ENCODE peak calls at places on chromosomes 5 and 9, in seven cellular contexts. One of them, this sample, is unnamed.
A peak's percentile ranks its signal among the peaks of the same experiment; 100 is the strongest.

GRCh38 chr5:132473019-132473531 is 17.5 kb downstream of the IRF1 start:
- DNase-seq in CD4-positive, alpha-beta T cell: peak; percentile 90
- DNase-seq in activated CD8-positive, alpha-beta memory T cell treated with anti-CD3 and anti-CD28 coated beads for 48 hours: no peak
- DNase-seq in nucleus accumbens: no peak
- DNase-seq in EL: no peak
- DNase-seq in GM12892: no peak
- DNase-seq in dorsolateral prefrontal cortex: no peak
- DNase-seq in this sample: no peak

GRCh38 chr5:152595327-152595890 is 190.3 kb upstream of the NMUR2 start:
- DNase-seq in CD4-positive, alpha-beta T cell: no peak
- DNase-seq in activated CD8-positive, alpha-beta memory T cell treated with anti-CD3 and anti-CD28 coated beads for 48 hours: no peak
- DNase-seq in nucleus accumbens: no peak
- DNase-seq in EL: no peak
- DNase-seq in GM12892: no peak
- DNase-seq in dorsolateral prefrontal cortex: no peak
- DNase-seq in this sample: no peak

GRCh38 chr9:124342946-124343485 is 72.2 kb downstream of the PSMB7 start:
- DNase-seq in CD4-positive, alpha-beta T cell: no peak
- DNase-seq in activated CD8-positive, alpha-beta memory T cell treated with anti-CD3 and anti-CD28 coated beads for 48 hours: no peak
- DNase-seq in nucleus accumbens: peak; percentile 39
- DNase-seq in EL: peak; percentile 95
- DNase-seq in GM12892: no peak
- DNase-seq in dorsolateral prefrontal cortex: peak; percentile 89
- DNase-seq in this sample: peak; percentile 27

GRCh38 chr5:155872801-155873200 is 454.2 kb upstream of the SGCD start:
- DNase-seq in CD4-positive, alpha-beta T cell: no peak
- DNase-seq in activated CD8-positive, alpha-beta memory T cell treated with anti-CD3 and anti-CD28 coated beads for 48 hours: no peak
- DNase-seq in nucleus accumbens: no peak
- DNase-seq in EL: no peak
- DNase-seq in GM12892: no peak
- DNase-seq in dorsolateral prefrontal cortex: no peak
- DNase-seq in this sample: no peak

GRCh38 chr5:170248172-170248571 is 15.4 kb downstream of the C5orf58 start:
- DNase-seq in CD4-positive, alpha-beta T cell: no peak
- DNase-seq in activated CD8-positive, alpha-beta memory T cell treated with anti-CD3 and anti-CD28 coated beads for 48 hours: no peak
- DNase-seq in nucleus accumbens: no peak
- DNase-seq in EL: no peak
- DNase-seq in GM12892: no peak
- DNase-seq in dorsolateral prefrontal cortex: no peak
- DNase-seq in this sample: no peak

GRCh38 chr9:69470186-69470977 is 145.4 kb downstream of the ENTREP1 start:
- DNase-seq in CD4-positive, alpha-beta T cell: no peak
- DNase-seq in activated CD8-positive, alpha-beta memory T cell treated with anti-CD3 and anti-CD28 coated beads for 48 hours: no peak
- DNase-seq in nucleus accumbens: no peak
- DNase-seq in EL: no peak
- DNase-seq in GM12892: no peak
- DNase-seq in dorsolateral prefrontal cortex: no peak
- DNase-seq in this sample: peak; percentile 17

GRCh38 chr5:123845356-123846100 is 333.6 kb downstream of the CSNK1G3 start:
- DNase-seq in CD4-positive, alpha-beta T cell: no peak
- DNase-seq in activated CD8-positive, alpha-beta memory T cell treated with anti-CD3 and anti-CD28 coated beads for 48 hours: no peak
- DNase-seq in nucleus accumbens: no peak
- DNase-seq in EL: no peak
- DNase-seq in GM12892: no peak
- DNase-seq in dorsolateral prefrontal cortex: no peak
- DNase-seq in this sample: no peak

GRCh38 chr5:61322738-61323429 is 9.2 kb upstream of the ZSWIM6 start:
- DNase-seq in CD4-positive, alpha-beta T cell: no peak
- DNase-seq in activated CD8-positive, alpha-beta memory T cell treated with anti-CD3 and anti-CD28 coated beads for 48 hours: no peak
- DNase-seq in nucleus accumbens: no peak
- DNase-seq in EL: peak; percentile 77
- DNase-seq in GM12892: no peak
- DNase-seq in dorsolateral prefrontal cortex: no peak
- DNase-seq in this sample: no peak

GRCh38 chr9:127336708-127337352 is 60.1 kb upstream of the SLC2A8 start:
- DNase-seq in CD4-positive, alpha-beta T cell: no peak
- DNase-seq in activated CD8-positive, alpha-beta memory T cell treated with anti-CD3 and anti-CD28 coated beads for 48 hours: no peak
- DNase-seq in nucleus accumbens: no peak
- DNase-seq in EL: peak; percentile 97
- DNase-seq in GM12892: no peak
- DNase-seq in dorsolateral prefrontal cortex: peak; percentile 78
- DNase-seq in this sample: peak; percentile 92

GRCh38 chr5:175378444-175379028 is 65.4 kb downstream of the DRD1 start:
- DNase-seq in CD4-positive, alpha-beta T cell: no peak
- DNase-seq in activated CD8-positive, alpha-beta memory T cell treated with anti-CD3 and anti-CD28 coated beads for 48 hours: no peak
- DNase-seq in nucleus accumbens: no peak
- DNase-seq in EL: peak; percentile 76
- DNase-seq in GM12892: no peak
- DNase-seq in dorsolateral prefrontal cortex: no peak
- DNase-seq in this sample: no peak

GRCh38 chr5:7759951-7760580 is 90.9 kb downstream of the CFAP90 start:
- DNase-seq in CD4-positive, alpha-beta T cell: no peak
- DNase-seq in activated CD8-positive, alpha-beta memory T cell treated with anti-CD3 and anti-CD28 coated beads for 48 hours: no peak
- DNase-seq in nucleus accumbens: no peak
- DNase-seq in EL: no peak
- DNase-seq in GM12892: no peak
- DNase-seq in dorsolateral prefrontal cortex: no peak
- DNase-seq in this sample: no peak

GRCh38 chr9:71766663-71767062 is 1.6 kb downstream of the CEMIP2 start:
- DNase-seq in CD4-positive, alpha-beta T cell: no peak
- DNase-seq in activated CD8-positive, alpha-beta memory T cell treated with anti-CD3 and anti-CD28 coated beads for 48 hours: no peak
- DNase-seq in nucleus accumbens: no peak
- DNase-seq in EL: no peak
- DNase-seq in GM12892: no peak
- DNase-seq in dorsolateral prefrontal cortex: no peak
- DNase-seq in this sample: no peak

GRCh38 chr5:174273325-174273724 is 227.8 kb downstream of the NSG2 start:
- DNase-seq in CD4-positive, alpha-beta T cell: no peak
- DNase-seq in activated CD8-positive, alpha-beta memory T cell treated with anti-CD3 and anti-CD28 coated beads for 48 hours: no peak
- DNase-seq in nucleus accumbens: no peak
- DNase-seq in EL: no peak
- DNase-seq in GM12892: no peak
- DNase-seq in dorsolateral prefrontal cortex: no peak
- DNase-seq in this sample: no peak

GRCh38 chr5:2201011-2201410 is 318.3 kb upstream of the IRX4 start:
- DNase-seq in CD4-positive, alpha-beta T cell: no peak
- DNase-seq in activated CD8-positive, alpha-beta memory T cell treated with anti-CD3 and anti-CD28 coated beads for 48 hours: no peak
- DNase-seq in nucleus accumbens: no peak
- DNase-seq in EL: no peak
- DNase-seq in GM12892: no peak
- DNase-seq in dorsolateral prefrontal cortex: no peak
- DNase-seq in this sample: no peak

GRCh38 chr5:110957934-110958333 is 113.6 kb upstream of the TSLP start:
- DNase-seq in CD4-positive, alpha-beta T cell: no peak
- DNase-seq in activated CD8-positive, alpha-beta memory T cell treated with anti-CD3 and anti-CD28 coated beads for 48 hours: no peak
- DNase-seq in nucleus accumbens: no peak
- DNase-seq in EL: peak; percentile 42
- DNase-seq in GM12892: no peak
- DNase-seq in dorsolateral prefrontal cortex: no peak
- DNase-seq in this sample: no peak

GRCh38 chr5:55327281-55327680 is 19.5 kb downstream of the MTREX start:
- DNase-seq in CD4-positive, alpha-beta T cell: no peak
- DNase-seq in activated CD8-positive, alpha-beta memory T cell treated with anti-CD3 and anti-CD28 coated beads for 48 hours: no peak
- DNase-seq in nucleus accumbens: no peak
- DNase-seq in EL: no peak
- DNase-seq in GM12892: no peak
- DNase-seq in dorsolateral prefrontal cortex: no peak
- DNase-seq in this sample: no peak

GRCh38 chr5:168694289-168694688 is 115.1 kb upstream of the PANK3 start:
- DNase-seq in CD4-positive, alpha-beta T cell: no peak
- DNase-seq in activated CD8-positive, alpha-beta memory T cell treated with anti-CD3 and anti-CD28 coated beads for 48 hours: no peak
- DNase-seq in nucleus accumbens: no peak
- DNase-seq in EL: no peak
- DNase-seq in GM12892: no peak
- DNase-seq in dorsolateral prefrontal cortex: no peak
- DNase-seq in this sample: no peak

GRCh38 chr9:109311731-109312130 is 9.1 kb downstream of the EPB41L4B start:
- DNase-seq in CD4-positive, alpha-beta T cell: no peak
- DNase-seq in activated CD8-positive, alpha-beta memory T cell treated with anti-CD3 and anti-CD28 coated beads for 48 hours: no peak
- DNase-seq in nucleus accumbens: no peak
- DNase-seq in EL: no peak
- DNase-seq in GM12892: no peak
- DNase-seq in dorsolateral prefrontal cortex: no peak
- DNase-seq in this sample: no peak

GRCh38 chr9:108412755-108413154 is 443.0 kb downstream of the ACTL7B start:
- DNase-seq in CD4-positive, alpha-beta T cell: no peak
- DNase-seq in activated CD8-positive, alpha-beta memory T cell treated with anti-CD3 and anti-CD28 coated beads for 48 hours: no peak
- DNase-seq in nucleus accumbens: no peak
- DNase-seq in EL: peak; percentile 49
- DNase-seq in GM12892: no peak
- DNase-seq in dorsolateral prefrontal cortex: no peak
- DNase-seq in this sample: peak; percentile 6

GRCh38 chr5:173954671-173955605 is 34.0 kb upstream of the C5orf47 start:
- DNase-seq in CD4-positive, alpha-beta T cell: no peak
- DNase-seq in activated CD8-positive, alpha-beta memory T cell treated with anti-CD3 and anti-CD28 coated beads for 48 hours: no peak
- DNase-seq in nucleus accumbens: no peak
- DNase-seq in EL: peak; percentile 74
- DNase-seq in GM12892: no peak
- DNase-seq in dorsolateral prefrontal cortex: no peak
- DNase-seq in this sample: no peak

GRCh38 chr9:18493361-18494015 is 19.5 kb downstream of the ADAMTSL1 start:
- DNase-seq in CD4-positive, alpha-beta T cell: no peak
- DNase-seq in activated CD8-positive, alpha-beta memory T cell treated with anti-CD3 and anti-CD28 coated beads for 48 hours: no peak
- DNase-seq in nucleus accumbens: no peak
- DNase-seq in EL: peak; percentile 43
- DNase-seq in GM12892: no peak
- DNase-seq in dorsolateral prefrontal cortex: no peak
- DNase-seq in this sample: no peak

GRCh38 chr5:90876366-90876765 is 317.8 kb downstream of the ADGRV1 start:
- DNase-seq in CD4-positive, alpha-beta T cell: no peak
- DNase-seq in activated CD8-positive, alpha-beta memory T cell treated with anti-CD3 and anti-CD28 coated beads for 48 hours: no peak
- DNase-seq in nucleus accumbens: no peak
- DNase-seq in EL: no peak
- DNase-seq in GM12892: no peak
- DNase-seq in dorsolateral prefrontal cortex: no peak
- DNase-seq in this sample: no peak

GRCh38 chr5:153513171-153513570 is 22.7 kb downstream of the GRIA1 start:
- DNase-seq in CD4-positive, alpha-beta T cell: no peak
- DNase-seq in activated CD8-positive, alpha-beta memory T cell treated with anti-CD3 and anti-CD28 coated beads for 48 hours: no peak
- DNase-seq in nucleus accumbens: no peak
- DNase-seq in EL: peak; percentile 64
- DNase-seq in GM12892: no peak
- DNase-seq in dorsolateral prefrontal cortex: peak; percentile 80
- DNase-seq in this sample: no peak

GRCh38 chr5:14231156-14231555 is 88.0 kb downstream of the TRIO start:
- DNase-seq in CD4-positive, alpha-beta T cell: no peak
- DNase-seq in activated CD8-positive, alpha-beta memory T cell treated with anti-CD3 and anti-CD28 coated beads for 48 hours: no peak
- DNase-seq in nucleus accumbens: no peak
- DNase-seq in EL: peak; percentile 65
- DNase-seq in GM12892: no peak
- DNase-seq in dorsolateral prefrontal cortex: no peak
- DNase-seq in this sample: no peak

GRCh38 chr5:90356612-90357011 is 52.9 kb downstream of the CETN3 start:
- DNase-seq in CD4-positive, alpha-beta T cell: no peak
- DNase-seq in activated CD8-positive, alpha-beta memory T cell treated with anti-CD3 and anti-CD28 coated beads for 48 hours: no peak
- DNase-seq in nucleus accumbens: no peak
- DNase-seq in EL: no peak
- DNase-seq in GM12892: no peak
- DNase-seq in dorsolateral prefrontal cortex: no peak
- DNase-seq in this sample: no peak

GRCh38 chr9:132824151-132824550 is 53.9 kb downstream of the AK8 start:
- DNase-seq in CD4-positive, alpha-beta T cell: no peak
- DNase-seq in activated CD8-positive, alpha-beta memory T cell treated with anti-CD3 and anti-CD28 coated beads for 48 hours: no peak
- DNase-seq in nucleus accumbens: no peak
- DNase-seq in EL: no peak
- DNase-seq in GM12892: no peak
- DNase-seq in dorsolateral prefrontal cortex: no peak
- DNase-seq in this sample: no peak

GRCh38 chr9:19028835-19029451 is 4.1 kb downstream of the SAXO1 start:
- DNase-seq in CD4-positive, alpha-beta T cell: no peak
- DNase-seq in activated CD8-positive, alpha-beta memory T cell treated with anti-CD3 and anti-CD28 coated beads for 48 hours: no peak
- DNase-seq in nucleus accumbens: peak; percentile 7
- DNase-seq in EL: peak; percentile 70
- DNase-seq in GM12892: peak; percentile 55
- DNase-seq in dorsolateral prefrontal cortex: no peak
- DNase-seq in this sample: peak; percentile 56

GRCh38 chr5:154302181-154302580 is 111.6 kb downstream of the GALNT10 start:
- DNase-seq in CD4-positive, alpha-beta T cell: no peak
- DNase-seq in activated CD8-positive, alpha-beta memory T cell treated with anti-CD3 and anti-CD28 coated beads for 48 hours: no peak
- DNase-seq in nucleus accumbens: peak; percentile 62
- DNase-seq in EL: no peak
- DNase-seq in GM12892: no peak
- DNase-seq in dorsolateral prefrontal cortex: peak; percentile 72
- DNase-seq in this sample: peak; percentile 61

GRCh38 chr5:61293051-61293450 is 39.0 kb upstream of the ZSWIM6 start:
- DNase-seq in CD4-positive, alpha-beta T cell: no peak
- DNase-seq in activated CD8-positive, alpha-beta memory T cell treated with anti-CD3 and anti-CD28 coated beads for 48 hours: no peak
- DNase-seq in nucleus accumbens: no peak
- DNase-seq in EL: no peak
- DNase-seq in GM12892: no peak
- DNase-seq in dorsolateral prefrontal cortex: no peak
- DNase-seq in this sample: no peak

GRCh38 chr5:92775711-92776615 is 805.1 kb downstream of the NR2F1-AS1 start:
- DNase-seq in CD4-positive, alpha-beta T cell: no peak
- DNase-seq in activated CD8-positive, alpha-beta memory T cell treated with anti-CD3 and anti-CD28 coated beads for 48 hours: no peak
- DNase-seq in nucleus accumbens: no peak
- DNase-seq in EL: peak; percentile 24
- DNase-seq in GM12892: no peak
- DNase-seq in dorsolateral prefrontal cortex: no peak
- DNase-seq in this sample: no peak

GRCh38 chr5:135999396-136000139 is 29.2 kb upstream of the TGFBI start:
- DNase-seq in CD4-positive, alpha-beta T cell: no peak
- DNase-seq in activated CD8-positive, alpha-beta memory T cell treated with anti-CD3 and anti-CD28 coated beads for 48 hours: no peak
- DNase-seq in nucleus accumbens: no peak
- DNase-seq in EL: peak; percentile 84
- DNase-seq in GM12892: no peak
- DNase-seq in dorsolateral prefrontal cortex: no peak
- DNase-seq in this sample: no peak

GRCh38 chr5:37071901-37072581 is 177.1 kb downstream of the CPLANE1 start:
- DNase-seq in CD4-positive, alpha-beta T cell: no peak
- DNase-seq in activated CD8-positive, alpha-beta memory T cell treated with anti-CD3 and anti-CD28 coated beads for 48 hours: no peak
- DNase-seq in nucleus accumbens: peak; percentile 1
- DNase-seq in EL: peak; percentile 81
- DNase-seq in GM12892: no peak
- DNase-seq in dorsolateral prefrontal cortex: no peak
- DNase-seq in this sample: peak; percentile 71

GRCh38 chr5:39624268-39624886 is 199.6 kb upstream of the DAB2 start:
- DNase-seq in CD4-positive, alpha-beta T cell: no peak
- DNase-seq in activated CD8-positive, alpha-beta memory T cell treated with anti-CD3 and anti-CD28 coated beads for 48 hours: no peak
- DNase-seq in nucleus accumbens: no peak
- DNase-seq in EL: peak; percentile 52
- DNase-seq in GM12892: no peak
- DNase-seq in dorsolateral prefrontal cortex: no peak
- DNase-seq in this sample: no peak

GRCh38 chr5:137195483-137195882 is 303.6 kb downstream of the SPOCK1 start:
- DNase-seq in CD4-positive, alpha-beta T cell: no peak
- DNase-seq in activated CD8-positive, alpha-beta memory T cell treated with anti-CD3 and anti-CD28 coated beads for 48 hours: no peak
- DNase-seq in nucleus accumbens: no peak
- DNase-seq in EL: no peak
- DNase-seq in GM12892: no peak
- DNase-seq in dorsolateral prefrontal cortex: no peak
- DNase-seq in this sample: no peak

GRCh38 chr5:107215581-107215980 is 455.2 kb downstream of the EFNA5 start:
- DNase-seq in CD4-positive, alpha-beta T cell: no peak
- DNase-seq in activated CD8-positive, alpha-beta memory T cell treated with anti-CD3 and anti-CD28 coated beads for 48 hours: no peak
- DNase-seq in nucleus accumbens: no peak
- DNase-seq in EL: no peak
- DNase-seq in GM12892: no peak
- DNase-seq in dorsolateral prefrontal cortex: no peak
- DNase-seq in this sample: peak; percentile 49

GRCh38 chr5:103561670-103562069 is 919 bp downstream of the NUDT12 start:
- DNase-seq in CD4-positive, alpha-beta T cell: no peak
- DNase-seq in activated CD8-positive, alpha-beta memory T cell treated with anti-CD3 and anti-CD28 coated beads for 48 hours: no peak
- DNase-seq in nucleus accumbens: no peak
- DNase-seq in EL: peak; percentile 1
- DNase-seq in GM12892: no peak
- DNase-seq in dorsolateral prefrontal cortex: no peak
- DNase-seq in this sample: no peak

GRCh38 chr9:121485618-121486531 is 13.8 kb downstream of the GGTA1 start:
- DNase-seq in CD4-positive, alpha-beta T cell: no peak
- DNase-seq in activated CD8-positive, alpha-beta memory T cell treated with anti-CD3 and anti-CD28 coated beads for 48 hours: no peak
- DNase-seq in nucleus accumbens: no peak
- DNase-seq in EL: no peak
- DNase-seq in GM12892: no peak
- DNase-seq in dorsolateral prefrontal cortex: no peak
- DNase-seq in this sample: peak; percentile 56

GRCh38 chr9:68740561-68740960 is 35.5 kb downstream of the PIP5K1B start:
- DNase-seq in CD4-positive, alpha-beta T cell: no peak
- DNase-seq in activated CD8-positive, alpha-beta memory T cell treated with anti-CD3 and anti-CD28 coated beads for 48 hours: no peak
- DNase-seq in nucleus accumbens: no peak
- DNase-seq in EL: no peak
- DNase-seq in GM12892: no peak
- DNase-seq in dorsolateral prefrontal cortex: no peak
- DNase-seq in this sample: no peak